ENCODE peak calls at places on chromosomes 11 and 22, in seven cellular contexts. D, A, J, Y, L, X and H are unnamed samples.

GRCh38 chr11:71431271-71431670 is 16.9 kb downstream of the DHCR7 start:
- DNase-seq in D (no peak), A (no peak), J (no peak), Y (no peak), L (no peak), X (no peak), H (no peak)

GRCh38 chr11:119038884-119039283 is 8.2 kb upstream of the SLC37A4 start:
- DNase-seq in D (no peak), A (no peak), J (no peak), Y (no peak), L (no peak), X (no peak), H (no peak)

GRCh38 chr11:35174666-35175065 is 35.7 kb downstream of the CD44 start:
- DNase-seq in D (no peak), A (no peak), J (no peak), Y (no peak), L (no peak), X (no peak), H (no peak)

GRCh38 chr11:17812286-17813187 is 78.0 kb downstream of the KCNC1 start:
- DNase-seq in D (no peak), A (no peak), J (peak), Y (peak), L (no peak), X (no peak), H (peak)

GRCh38 chr11:119629085-119629484 is 99.9 kb downstream of the NECTIN1 start:
- DNase-seq in D (no peak), A (no peak), J (no peak), Y (no peak), L (no peak), X (no peak), H (no peak)

GRCh38 chr11:71330349-71330748 is 78.0 kb upstream of the SHANK2 start:
- DNase-seq in D (no peak), A (no peak), J (no peak), Y (no peak), L (no peak), X (no peak), H (no peak)

GRCh38 chr22:17315310-17315709 is 54.0 kb upstream of the CECR2 start:
- DNase-seq in D (no peak), A (no peak), J (no peak), Y (no peak), L (no peak), X (no peak), H (no peak)

GRCh38 chr11:47185305-47186075 is 744 bp downstream of the PACSIN3 start:
- DNase-seq in D (no peak), A (no peak), J (no peak), Y (no peak), L (no peak), X (no peak), H (peak)

GRCh38 chr11:36452231-36452630 is 57.8 kb downstream of the TRAF6 start:
- DNase-seq in D (no peak), A (no peak), J (no peak), Y (no peak), L (no peak), X (no peak), H (no peak)

GRCh38 chr11:123450593-123450992 is 20.5 kb downstream of the GRAMD1B start:
- DNase-seq in D (no peak), A (no peak), J (no peak), Y (peak), L (no peak), X (no peak), H (no peak)

GRCh38 chr22:44753189-44754042 is 1.0 kb downstream of the ARHGAP8 start:
- DNase-seq in D (no peak), A (no peak), J (no peak), Y (no peak), L (no peak), X (no peak), H (peak)

GRCh38 chr11:11929920-11930319 is 78.5 kb downstream of the DKK3 start:
- DNase-seq in D (no peak), A (no peak), J (no peak), Y (no peak), L (no peak), X (no peak), H (no peak)

GRCh38 chr11:19368726-19369364 is 128.1 kb upstream of the E2F8 start:
- DNase-seq in D (no peak), A (no peak), J (no peak), Y (no peak), L (peak), X (no peak), H (no peak)